ENCODE peak calls at places on chromosomes 11 and 22, in four cellular contexts. One of them, this sample, is unnamed.

GRCh38 chr22:17919276-17920144 is 104.9 kb downstream of the MICAL3 start:
- DNase-seq in A549: no peak
- DNase-seq in K562: no peak
- DNase-seq in GM12878: no peak
- DNase-seq in this sample: no peak

GRCh38 chr22:24370426-24370825 is 57.0 kb upstream of the ADORA2A start:
- DNase-seq in K562: no peak
- DNase-seq in A549: no peak
- DNase-seq in GM12878: no peak
- DNase-seq in this sample: no peak

GRCh38 chr11:92277871-92278270 is 53.3 kb downstream of the FAT3 start:
- DNase-seq in GM12878: no peak
- DNase-seq in A549: no peak
- DNase-seq in K562: no peak
- DNase-seq in this sample: no peak

GRCh38 chr22:27306771-27307170 is 494.8 kb downstream of the MN1 start:
- DNase-seq in A549: no peak
- DNase-seq in K562: no peak
- DNase-seq in GM12878: no peak
- DNase-seq in this sample: no peak

GRCh38 chr11:115141715-115142114 is 362.5 kb downstream of the CADM1 start:
- DNase-seq in K562: no peak
- DNase-seq in GM12878: no peak
- DNase-seq in A549: no peak
- DNase-seq in this sample: no peak

GRCh38 chr11:64207247-64208085 is 945 bp downstream of the FERMT3 start:
- DNase-seq in K562: peak
- DNase-seq in GM12878: peak
- DNase-seq in A549: no peak
- DNase-seq in this sample: peak

GRCh38 chr11:128882451-128882850 is 8.7 kb upstream of the KCNJ5 start:
- DNase-seq in GM12878: no peak
- DNase-seq in A549: no peak
- DNase-seq in K562: no peak
- DNase-seq in this sample: no peak

GRCh38 chr11:112977620-112978212 is 16.5 kb downstream of the NCAM1 start:
- DNase-seq in GM12878: no peak
- DNase-seq in K562: no peak
- DNase-seq in A549: no peak
- DNase-seq in this sample: peak

GRCh38 chr22:45320326-45320976 is 10.7 kb downstream of the FAM118A start:
- DNase-seq in K562: no peak
- DNase-seq in GM12878: no peak
- DNase-seq in A549: no peak
- DNase-seq in this sample: peak

GRCh38 chr11:33704240-33705002 is 3.8 kb upstream of the C11orf91 start:
- DNase-seq in K562: peak
- DNase-seq in GM12878: no peak
- DNase-seq in A549: no peak
- DNase-seq in this sample: no peak

GRCh38 chr22:35674335-35674734 is 26.1 kb downstream of the APOL6 start:
- DNase-seq in K562: no peak
- DNase-seq in A549: no peak
- DNase-seq in GM12878: no peak
- DNase-seq in this sample: no peak

GRCh38 chr11:6693342-6694228 is 10.4 kb upstream of the MRPL17 start:
- DNase-seq in A549: peak
- DNase-seq in GM12878: no peak
- DNase-seq in K562: no peak
- DNase-seq in this sample: peak

GRCh38 chr11:121933694-121934093 is 182.3 kb downstream of the BLID start:
- DNase-seq in GM12878: no peak
- DNase-seq in A549: no peak
- DNase-seq in K562: no peak
- DNase-seq in this sample: peak

GRCh38 chr11:72685560-72686480 is 11.6 kb upstream of the PDE2A start:
- DNase-seq in A549: no peak
- DNase-seq in GM12878: no peak
- DNase-seq in K562: no peak
- DNase-seq in this sample: peak

GRCh38 chr11:125227151-125227550 is 62.6 kb downstream of the PKNOX2 start:
- DNase-seq in GM12878: no peak
- DNase-seq in A549: no peak
- DNase-seq in K562: no peak
- DNase-seq in this sample: no peak

GRCh38 chr11:15114501-15115475 is at the start of gene INSC:
- DNase-seq in K562: no peak
- DNase-seq in A549: no peak
- DNase-seq in GM12878: no peak
- DNase-seq in this sample: peak

GRCh38 chr11:97364047-97364446 is 974.2 kb downstream of the JRKL start:
- DNase-seq in K562: no peak
- DNase-seq in A549: no peak
- DNase-seq in GM12878: no peak
- DNase-seq in this sample: no peak

GRCh38 chr22:37420656-37421467 is 6.4 kb downstream of the ELFN2 start:
- DNase-seq in A549: no peak
- DNase-seq in GM12878: no peak
- DNase-seq in K562: no peak
- DNase-seq in this sample: peak

GRCh38 chr11:36746886-36747710 is 149.1 kb upstream of the RAG2 start:
- DNase-seq in GM12878: peak
- DNase-seq in A549: peak
- DNase-seq in K562: peak
- DNase-seq in this sample: peak

GRCh38 chr22:49368221-49368975 is 459.3 kb downstream of the BRD1 start:
- DNase-seq in A549: no peak
- DNase-seq in GM12878: no peak
- DNase-seq in K562: no peak
- DNase-seq in this sample: no peak
- TF ChIP-seq ELK1 in A549: no peak
- TF ChIP-seq ELK1 in GM12878: no peak
- TF ChIP-seq ELK1 in K562: no peak
- TF ChIP-seq ELK1 in this sample: no peak

GRCh38 chr11:67248653-67249052 is 17.6 kb upstream of the GRK2 start:
- DNase-seq in GM12878: no peak
- DNase-seq in A549: no peak
- DNase-seq in K562: no peak
- DNase-seq in this sample: no peak
- TF ChIP-seq ELK1 in GM12878: no peak
- TF ChIP-seq ELK1 in A549: no peak
- TF ChIP-seq ELK1 in K562: no peak
- TF ChIP-seq ELK1 in this sample: no peak

GRCh38 chr11:123302751-123303195 is 107.7 kb upstream of the CLMP start:
- DNase-seq in A549: peak
- DNase-seq in K562: no peak
- DNase-seq in GM12878: peak
- DNase-seq in this sample: peak
- TF ChIP-seq ELK1 in A549: no peak
- TF ChIP-seq ELK1 in K562: no peak
- TF ChIP-seq ELK1 in GM12878: no peak
- TF ChIP-seq ELK1 in this sample: no peak

GRCh38 chr11:11396290-11397042 is 43.4 kb upstream of the CSNK2A3 start:
- DNase-seq in K562: no peak
- DNase-seq in GM12878: no peak
- DNase-seq in A549: peak
- DNase-seq in this sample: peak
- TF ChIP-seq ELK1 in K562: no peak
- TF ChIP-seq ELK1 in GM12878: no peak
- TF ChIP-seq ELK1 in A549: no peak
- TF ChIP-seq ELK1 in this sample: no peak

DNA sequence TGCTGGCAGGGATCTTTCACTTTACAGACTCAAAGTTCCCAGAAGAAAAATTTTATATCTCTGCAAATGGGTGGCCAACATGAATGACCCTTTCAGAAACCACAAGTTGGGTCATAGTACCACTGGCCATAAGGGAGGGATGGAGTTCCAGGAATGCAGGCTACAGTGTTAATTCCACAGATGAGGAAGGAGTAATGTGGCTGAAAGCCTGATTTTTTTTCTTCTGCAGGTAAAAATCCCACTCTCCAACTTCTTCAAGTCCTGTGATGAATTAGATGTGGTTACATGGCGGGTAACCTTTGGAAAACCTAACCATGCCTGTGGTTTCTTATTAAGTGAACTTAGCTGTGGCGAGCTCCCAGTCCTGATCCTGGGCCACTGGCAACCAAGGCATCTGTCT is 103.2 kb downstream of the SLC1A2 start:
- DNase-seq in A549: no peak
- DNase-seq in K562: no peak
- DNase-seq in GM12878: no peak
- DNase-seq in this sample: peak
- TF ChIP-seq ELK1 in A549: no peak
- TF ChIP-seq ELK1 in K562: no peak
- TF ChIP-seq ELK1 in GM12878: no peak
- TF ChIP-seq ELK1 in this sample: no peak

This sample was measured in IMR-90.